ENCODE peak calls at places on chromosomes 12 and 14, in six cellular contexts. W is GM06990, R is H1, S is HFF-Myc, P is neural crest cell, X is dorsolateral prefrontal cortex. G is an unnamed sample.

GRCh38 chr12:52007158-52007921 is 594 bp downstream of the TAMALIN start:
- DNase-seq in P (no peak), X (no peak), R (no peak), W (no peak), S (no peak), G (peak)

GRCh38 chr12:76764856-76765255 is 941 bp downstream of the ZDHHC17 start:
- DNase-seq in X (no peak), W (peak), P (peak), R (no peak), S (no peak), G (no peak)

GRCh38 chr12:68097386-68097785 is 62.2 kb downstream of the IFNG start:
- DNase-seq in W (no peak), R (no peak), S (no peak), X (no peak), P (no peak), G (no peak)

GRCh38 chr14:87540339-87540738 is 452.6 kb downstream of the GALC start:
- DNase-seq in S (no peak), X (no peak), W (no peak), R (no peak), P (no peak), G (no peak)

GRCh38 chr12:233615-233968 is 19.6 kb upstream of the SLC6A12 start:
- DNase-seq in W (no peak), R (no peak), X (no peak), P (no peak), S (no peak), G (no peak)

GRCh38 chr14:95233702-95234241 is 76.4 kb upstream of the DICER1 start:
- DNase-seq in R (no peak), S (no peak), X (no peak), W (peak), P (no peak), G (peak)

GRCh38 chr14:87613856-87614255 is 379.1 kb downstream of the GALC start:
- DNase-seq in X (no peak), P (no peak), S (no peak), R (no peak), W (no peak), G (no peak)

GRCh38 chr12:1189163-1189562 is 198.1 kb downstream of the ERC1 start:
- DNase-seq in S (no peak), P (no peak), X (no peak), W (no peak), R (no peak), G (no peak)

GRCh38 chr14:95515523-95516517 is 630 bp downstream of the SYNE3 start:
- DNase-seq in P (peak), S (no peak), W (peak), R (peak), X (peak), G (peak)

GRCh38 chr12:54047160-54047963 is 6.3 kb upstream of the HOXC4 start:
- DNase-seq in P (no peak), W (no peak), R (no peak), S (no peak), X (no peak), G (no peak)

GRCh38 chr12:124039276-124039675 is 66.3 kb downstream of the ZNF664 start:
- DNase-seq in X (no peak), R (no peak), P (no peak), S (no peak), W (no peak), G (no peak)

GRCh38 chr14:55059333-55059732 is 7.9 kb downstream of the MAPK1IP1L start:
- DNase-seq in X (no peak), S (no peak), W (no peak), R (no peak), P (no peak), G (no peak)

GRCh38 chr12:46702581-46703344 is 123.0 kb downstream of the SLC38A4 start:
- DNase-seq in R (no peak), S (no peak), W (no peak), X (no peak), P (no peak), G (no peak)

DNA sequence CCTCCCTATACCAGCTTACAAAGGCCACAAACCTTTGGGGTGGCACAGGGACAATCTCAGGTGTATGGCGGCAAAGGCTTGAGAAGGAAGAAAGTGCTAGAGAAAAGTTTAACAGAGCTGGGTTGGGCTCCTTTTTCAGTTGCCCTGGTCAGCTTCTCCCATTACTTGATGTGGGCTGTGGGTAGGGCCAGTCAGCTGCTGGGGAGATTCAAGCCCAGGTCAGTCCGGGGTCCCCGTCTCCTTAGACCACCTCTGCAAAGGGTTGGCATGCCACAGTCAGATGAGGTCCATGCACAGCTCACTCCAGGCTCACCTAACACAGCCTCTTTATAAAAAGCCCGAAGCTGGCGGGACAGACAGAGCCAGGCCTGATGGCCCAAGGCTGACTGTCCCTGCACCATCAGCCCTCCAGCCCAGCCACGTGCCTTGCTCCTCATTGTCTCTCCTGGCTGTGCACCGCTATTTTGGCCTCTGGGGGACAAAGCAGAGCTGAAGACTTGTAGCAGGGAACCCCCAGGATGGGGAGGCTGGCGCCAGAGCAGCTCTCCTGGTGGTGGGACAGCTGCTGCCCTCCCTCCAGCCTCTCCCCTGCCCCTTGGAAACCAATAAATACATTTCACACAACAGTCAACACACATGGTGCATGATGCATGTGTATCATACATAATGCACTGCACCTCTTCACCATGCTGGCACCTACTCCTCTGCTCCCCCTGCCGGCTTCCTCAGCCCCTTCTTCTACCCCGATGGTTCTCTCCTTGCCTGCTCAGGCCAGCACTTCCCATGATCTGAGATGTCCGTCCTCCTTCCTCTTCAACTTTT is 61.7 kb upstream of the DDX11 start:
- DNase-seq in S (no peak), R (no peak), P (no peak), X (no peak), W (no peak), G (no peak)
- TF ChIP-seq CTCF in S (no peak), R (no peak), P (peak), X (no peak), W (peak), G (peak)

GRCh38 chr14:77185093-77185465 is 3.5 kb downstream of the TMEM63C start:
- DNase-seq in W (no peak), X (no peak), R (no peak), P (no peak), S (no peak), G (no peak)
- TF ChIP-seq CTCF in W (no peak), X (no peak), R (no peak), P (no peak), S (no peak), G (no peak)

GRCh38 chr14:44507183-44507582 is at the start of gene FSCB:
- DNase-seq in S (no peak), P (no peak), X (no peak), W (no peak), R (no peak), G (no peak)

DNA sequence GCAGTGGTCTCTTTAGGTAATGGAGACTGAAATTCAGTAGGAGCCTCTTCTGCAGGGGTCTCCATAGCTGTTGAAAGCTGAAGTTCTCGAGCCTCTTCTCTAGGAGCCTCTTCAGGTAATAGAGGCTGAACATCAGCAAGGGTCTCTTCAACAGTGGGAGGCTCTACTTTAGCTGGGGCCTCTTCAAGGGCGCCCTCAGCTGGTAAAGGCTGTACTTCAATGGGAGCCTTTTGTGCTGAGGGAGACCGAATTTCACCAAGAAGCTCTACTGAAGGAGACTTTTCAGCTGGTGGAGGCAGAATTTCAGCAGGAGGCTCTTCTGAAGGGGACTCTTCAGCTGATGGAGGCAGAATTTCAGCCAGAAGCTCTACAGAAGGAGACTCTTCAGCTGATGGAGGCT is 1.5 kb downstream of the FSCB start:
- DNase-seq in R (no peak), P (no peak), S (no peak), X (no peak), W (no peak), G (no peak)
- TF ChIP-seq CTCF in R (peak), P (no peak), S (no peak), X (no peak), W (no peak), G (no peak)

DNA sequence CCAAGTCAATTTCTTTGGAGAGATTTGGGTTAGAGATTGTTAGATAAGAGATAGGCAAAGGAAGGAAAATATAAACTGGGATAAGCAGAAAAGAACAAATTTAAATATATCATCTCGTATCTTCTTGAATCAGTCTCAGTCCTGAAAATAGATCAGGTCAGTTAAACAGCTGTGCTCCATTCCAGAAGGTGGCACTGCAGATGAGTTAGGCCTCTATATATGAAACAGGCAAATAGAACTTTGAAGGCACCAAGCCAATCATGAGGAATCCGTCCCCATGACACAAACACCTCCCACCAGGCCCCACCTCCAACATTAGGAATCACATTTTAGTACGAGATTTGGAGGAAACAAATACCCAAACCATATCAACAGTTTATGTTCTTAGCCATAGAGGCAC is 605.5 kb upstream of the USP15 start:
- DNase-seq in X (no peak), W (no peak), S (no peak), P (no peak), R (no peak), G (no peak)
- TF ChIP-seq CTCF in X (peak), W (no peak), S (no peak), P (peak), R (no peak), G (no peak)

GRCh38 chr12:30963709-30964564 is 37.4 kb downstream of the TSPAN11 start:
- DNase-seq in S (no peak), P (no peak), X (no peak), W (no peak), R (no peak), G (no peak)
- TF ChIP-seq CTCF in S (no peak), P (no peak), X (no peak), W (no peak), R (no peak), G (no peak)

GRCh38 chr14:24777678-24778077 is 143.7 kb upstream of the GZMB start:
- DNase-seq in W (no peak), P (no peak), S (no peak), R (no peak), X (no peak), G (no peak)

GRCh38 chr14:24780278-24780677 is 146.3 kb upstream of the GZMB start:
- DNase-seq in X (no peak), P (no peak), R (no peak), W (no peak), S (no peak), G (no peak)

GRCh38 chr14:24774167-24774915 is 140.4 kb upstream of the GZMB start:
- DNase-seq in P (no peak), X (no peak), R (no peak), S (no peak), W (no peak), G (no peak)

DNA sequence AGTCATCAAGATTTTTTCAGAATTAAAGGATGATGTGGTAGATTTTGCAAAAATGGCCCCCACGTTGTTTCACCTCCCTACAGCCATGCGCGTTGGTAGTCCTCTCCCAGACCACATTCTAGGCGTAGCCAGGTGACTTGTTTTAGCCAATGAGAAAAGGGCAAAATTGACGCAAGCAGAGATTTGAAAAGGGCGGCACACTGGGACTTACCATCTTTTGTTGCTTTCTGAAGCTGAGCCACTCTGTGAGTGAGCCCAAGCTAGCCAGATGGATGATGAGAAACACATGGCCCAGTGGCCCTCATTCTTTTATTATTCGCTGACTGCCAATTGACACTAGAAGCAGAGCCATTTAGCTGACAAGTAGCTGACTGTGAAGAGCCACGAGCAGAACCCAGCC is 141.9 kb upstream of the GZMB start:
- DNase-seq in P (no peak), X (no peak), R (no peak), S (no peak), W (no peak), G (no peak)
- TF ChIP-seq CTCF in P (no peak), X (no peak), R (no peak), S (no peak), W (no peak), G (no peak)

GRCh38 chr14:100303179-100303578 is 3.1 kb downstream of the SLC25A29 start:
- DNase-seq in R (no peak), S (no peak), W (no peak), X (no peak), P (no peak), G (peak)
- TF ChIP-seq CTCF in R (peak), S (peak), W (peak), X (peak), P (peak), G (peak)

DNA sequence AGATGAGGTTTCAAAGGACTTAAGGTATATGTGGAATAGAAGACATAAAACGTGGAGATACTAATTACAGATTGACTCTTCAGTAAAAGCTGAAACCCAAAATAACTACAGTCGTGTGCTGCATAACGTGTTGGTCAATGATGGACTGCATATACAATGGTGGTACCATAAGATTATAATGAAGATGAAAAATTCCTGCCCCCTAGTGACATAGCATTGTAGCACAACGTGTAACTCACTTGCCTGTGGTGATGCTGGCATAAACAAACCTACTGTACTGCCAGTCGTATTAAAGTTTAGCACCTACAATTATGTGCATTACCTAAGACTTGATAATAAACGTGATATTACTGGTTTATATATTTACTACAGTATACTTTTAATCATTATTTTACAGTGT is 150.3 kb downstream of the LRRK2 start:
- DNase-seq in P (no peak), S (no peak), X (no peak), W (no peak), R (no peak), G (no peak)
- TF ChIP-seq CTCF in P (peak), S (peak), X (no peak), W (peak), R (peak), G (peak)

DNA sequence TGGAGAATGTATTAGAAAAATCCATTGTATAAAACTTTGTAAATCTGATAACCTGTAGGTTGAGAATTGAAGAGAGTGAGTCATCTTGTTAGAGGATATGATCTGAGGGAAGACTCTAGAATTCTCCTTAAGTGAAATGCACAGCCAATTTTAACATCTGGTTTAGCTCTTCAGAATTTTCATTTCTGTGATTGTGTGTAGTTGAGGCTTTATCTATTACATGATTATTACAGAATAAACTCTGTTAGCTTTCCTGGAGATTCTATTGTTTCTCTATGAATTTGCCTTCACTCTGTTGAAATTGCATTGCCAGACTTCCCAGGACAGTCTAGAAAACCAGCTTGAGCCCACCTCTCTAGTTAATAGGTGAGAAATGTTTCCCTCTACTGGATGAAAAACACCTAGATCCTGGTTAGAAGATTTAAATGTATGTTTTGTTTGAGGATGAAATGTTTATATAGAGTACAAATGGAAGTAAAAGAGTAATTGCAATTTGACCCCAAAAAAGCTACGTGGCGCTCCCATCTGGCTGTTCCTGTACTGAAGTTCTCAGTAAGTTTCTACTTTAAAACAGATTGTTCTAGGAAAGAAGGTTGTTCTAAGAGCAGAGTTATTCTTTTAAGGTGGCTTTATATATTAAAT is 2.9 kb downstream of the NUDT4 start:
- DNase-seq in X (no peak), S (no peak), P (no peak), R (no peak), W (no peak), G (no peak)
- TF ChIP-seq CTCF in X (peak), S (no peak), P (peak), R (no peak), W (peak), G (no peak)